ENCODE peak calls at places on chromosomes 11 and 22, in eight cellular contexts. One of them, this sample, is unnamed.

GRCh38 chr22:44862981-44863860 is 110.8 kb downstream of the ARHGAP8 start:
- DNase-seq in activated CD4-positive, alpha-beta T cell treated with anti-CD3 and anti-CD28 coated beads for 48 hours: no peak
- DNase-seq in M059J: no peak
- DNase-seq in activated T-cell treated with anti-CD3 and anti-CD28 coated beads for 1 hour: no peak
- DNase-seq in stimulated activated CD4-positive, alpha-beta T cell treated with anti-CD3 and anti-CD28 coated beads, Interleukin-12 subunit alpha, Interleukin-12 subunit beta, amount 100 ng/mL, for 24 hours: no peak
- DNase-seq in CD4-positive, CD25-positive, alpha-beta regulatory T cell: no peak
- DNase-seq in T-helper 9 cell: no peak
- DNase-seq in heart right ventricle: no peak
- DNase-seq in this sample: no peak

GRCh38 chr11:125959931-125960330 is 14.1 kb downstream of the VSIG10L2 start:
- DNase-seq in T-helper 9 cell: no peak
- DNase-seq in CD4-positive, CD25-positive, alpha-beta regulatory T cell: no peak
- DNase-seq in activated CD4-positive, alpha-beta T cell treated with anti-CD3 and anti-CD28 coated beads for 48 hours: no peak
- DNase-seq in M059J: no peak
- DNase-seq in stimulated activated CD4-positive, alpha-beta T cell treated with anti-CD3 and anti-CD28 coated beads, Interleukin-12 subunit alpha, Interleukin-12 subunit beta, amount 100 ng/mL, for 24 hours: no peak
- DNase-seq in activated T-cell treated with anti-CD3 and anti-CD28 coated beads for 1 hour: no peak
- DNase-seq in heart right ventricle: no peak
- DNase-seq in this sample: no peak

GRCh38 chr22:30636226-30637077 is 871 bp downstream of the SLC35E4 start:
- DNase-seq in T-helper 9 cell: no peak
- DNase-seq in stimulated activated CD4-positive, alpha-beta T cell treated with anti-CD3 and anti-CD28 coated beads, Interleukin-12 subunit alpha, Interleukin-12 subunit beta, amount 100 ng/mL, for 24 hours: no peak
- DNase-seq in CD4-positive, CD25-positive, alpha-beta regulatory T cell: peak; percentile 36
- DNase-seq in M059J: peak; percentile 23
- DNase-seq in activated CD4-positive, alpha-beta T cell treated with anti-CD3 and anti-CD28 coated beads for 48 hours: peak; percentile 28
- DNase-seq in heart right ventricle: no peak
- DNase-seq in activated T-cell treated with anti-CD3 and anti-CD28 coated beads for 1 hour: no peak
- DNase-seq in this sample: peak; percentile 2

GRCh38 chr22:21728270-21728669 is 7.3 kb downstream of the YPEL1 start:
- DNase-seq in CD4-positive, CD25-positive, alpha-beta regulatory T cell: no peak
- DNase-seq in M059J: no peak
- DNase-seq in heart right ventricle: no peak
- DNase-seq in stimulated activated CD4-positive, alpha-beta T cell treated with anti-CD3 and anti-CD28 coated beads, Interleukin-12 subunit alpha, Interleukin-12 subunit beta, amount 100 ng/mL, for 24 hours: no peak
- DNase-seq in T-helper 9 cell: no peak
- DNase-seq in activated CD4-positive, alpha-beta T cell treated with anti-CD3 and anti-CD28 coated beads for 48 hours: no peak
- DNase-seq in activated T-cell treated with anti-CD3 and anti-CD28 coated beads for 1 hour: no peak
- DNase-seq in this sample: no peak

GRCh38 chr22:42683599-42684283 is 34.5 kb upstream of the CYB5R3 start:
- DNase-seq in T-helper 9 cell: no peak
- DNase-seq in heart right ventricle: peak; percentile 74
- DNase-seq in CD4-positive, CD25-positive, alpha-beta regulatory T cell: no peak
- DNase-seq in activated T-cell treated with anti-CD3 and anti-CD28 coated beads for 1 hour: no peak
- DNase-seq in activated CD4-positive, alpha-beta T cell treated with anti-CD3 and anti-CD28 coated beads for 48 hours: no peak
- DNase-seq in M059J: no peak
- DNase-seq in stimulated activated CD4-positive, alpha-beta T cell treated with anti-CD3 and anti-CD28 coated beads, Interleukin-12 subunit alpha, Interleukin-12 subunit beta, amount 100 ng/mL, for 24 hours: no peak
- DNase-seq in this sample: no peak

GRCh38 chr11:60680455-60681119 is 18.8 kb upstream of the MS4A8 start:
- DNase-seq in activated CD4-positive, alpha-beta T cell treated with anti-CD3 and anti-CD28 coated beads for 48 hours: no peak
- DNase-seq in heart right ventricle: no peak
- DNase-seq in CD4-positive, CD25-positive, alpha-beta regulatory T cell: no peak
- DNase-seq in stimulated activated CD4-positive, alpha-beta T cell treated with anti-CD3 and anti-CD28 coated beads, Interleukin-12 subunit alpha, Interleukin-12 subunit beta, amount 100 ng/mL, for 24 hours: no peak
- DNase-seq in M059J: no peak
- DNase-seq in activated T-cell treated with anti-CD3 and anti-CD28 coated beads for 1 hour: no peak
- DNase-seq in T-helper 9 cell: no peak
- DNase-seq in this sample: no peak

GRCh38 chr11:46277623-46278386 is at the start of gene CREB3L1:
- DNase-seq in T-helper 9 cell: no peak
- DNase-seq in M059J: peak; percentile 23
- DNase-seq in activated T-cell treated with anti-CD3 and anti-CD28 coated beads for 1 hour: no peak
- DNase-seq in heart right ventricle: peak; percentile 30
- DNase-seq in CD4-positive, CD25-positive, alpha-beta regulatory T cell: no peak
- DNase-seq in stimulated activated CD4-positive, alpha-beta T cell treated with anti-CD3 and anti-CD28 coated beads, Interleukin-12 subunit alpha, Interleukin-12 subunit beta, amount 100 ng/mL, for 24 hours: no peak
- DNase-seq in activated CD4-positive, alpha-beta T cell treated with anti-CD3 and anti-CD28 coated beads for 48 hours: no peak
- DNase-seq in this sample: no peak

GRCh38 chr11:78878631-78879030 is 304.0 kb upstream of the NARS2 start:
- DNase-seq in M059J: no peak
- DNase-seq in activated T-cell treated with anti-CD3 and anti-CD28 coated beads for 1 hour: no peak
- DNase-seq in T-helper 9 cell: no peak
- DNase-seq in activated CD4-positive, alpha-beta T cell treated with anti-CD3 and anti-CD28 coated beads for 48 hours: no peak
- DNase-seq in heart right ventricle: no peak
- DNase-seq in stimulated activated CD4-positive, alpha-beta T cell treated with anti-CD3 and anti-CD28 coated beads, Interleukin-12 subunit alpha, Interleukin-12 subunit beta, amount 100 ng/mL, for 24 hours: no peak
- DNase-seq in CD4-positive, CD25-positive, alpha-beta regulatory T cell: no peak
- DNase-seq in this sample: no peak

GRCh38 chr11:108718466-108718865 is 53.6 kb downstream of the DDX10 start:
- DNase-seq in activated T-cell treated with anti-CD3 and anti-CD28 coated beads for 1 hour: no peak
- DNase-seq in M059J: no peak
- DNase-seq in T-helper 9 cell: no peak
- DNase-seq in heart right ventricle: no peak
- DNase-seq in activated CD4-positive, alpha-beta T cell treated with anti-CD3 and anti-CD28 coated beads for 48 hours: no peak
- DNase-seq in CD4-positive, CD25-positive, alpha-beta regulatory T cell: no peak
- DNase-seq in stimulated activated CD4-positive, alpha-beta T cell treated with anti-CD3 and anti-CD28 coated beads, Interleukin-12 subunit alpha, Interleukin-12 subunit beta, amount 100 ng/mL, for 24 hours: no peak
- DNase-seq in this sample: no peak

GRCh38 chr11:4936745-4937144 is 10.7 kb downstream of the OR51A4 start:
- DNase-seq in T-helper 9 cell: no peak
- DNase-seq in heart right ventricle: no peak
- DNase-seq in activated T-cell treated with anti-CD3 and anti-CD28 coated beads for 1 hour: no peak
- DNase-seq in activated CD4-positive, alpha-beta T cell treated with anti-CD3 and anti-CD28 coated beads for 48 hours: no peak
- DNase-seq in stimulated activated CD4-positive, alpha-beta T cell treated with anti-CD3 and anti-CD28 coated beads, Interleukin-12 subunit alpha, Interleukin-12 subunit beta, amount 100 ng/mL, for 24 hours: no peak
- DNase-seq in M059J: no peak
- DNase-seq in CD4-positive, CD25-positive, alpha-beta regulatory T cell: no peak
- DNase-seq in this sample: no peak

GRCh38 chr22:49956914-49957825 is 3.4 kb upstream of the PIM3 start:
- DNase-seq in heart right ventricle: no peak
- DNase-seq in activated CD4-positive, alpha-beta T cell treated with anti-CD3 and anti-CD28 coated beads for 48 hours: no peak
- DNase-seq in T-helper 9 cell: no peak
- DNase-seq in M059J: no peak
- DNase-seq in stimulated activated CD4-positive, alpha-beta T cell treated with anti-CD3 and anti-CD28 coated beads, Interleukin-12 subunit alpha, Interleukin-12 subunit beta, amount 100 ng/mL, for 24 hours: no peak
- DNase-seq in CD4-positive, CD25-positive, alpha-beta regulatory T cell: no peak
- DNase-seq in activated T-cell treated with anti-CD3 and anti-CD28 coated beads for 1 hour: no peak
- DNase-seq in this sample: no peak